ENCODE peak calls at places on chromosomes 4 and X, in eight cellular contexts. One of them, this sample, is unnamed.

GRCh38 chr4:87975466-87975865 is at the start of gene SPP1:
- DNase-seq in sigmoid colon: no peak
- DNase-seq in HCT116: no peak
- DNase-seq in GM23338: peak; percentile 87
- DNase-seq in suprapubic skin: no peak
- DNase-seq in prostate gland: no peak
- DNase-seq in upper lobe of left lung: no peak
- DNase-seq in transverse colon: no peak
- DNase-seq in this sample: no peak

GRCh38 chr4:182724414-182724813 is 192.8 kb downstream of the DCTD start:
- DNase-seq in sigmoid colon: no peak
- DNase-seq in HCT116: no peak
- DNase-seq in GM23338: no peak
- DNase-seq in suprapubic skin: no peak
- DNase-seq in prostate gland: no peak
- DNase-seq in upper lobe of left lung: no peak
- DNase-seq in transverse colon: no peak
- DNase-seq in this sample: no peak

GRCh38 chr4:55215087-55215486 is 89.7 kb upstream of the KDR start:
- DNase-seq in sigmoid colon: no peak
- DNase-seq in HCT116: no peak
- DNase-seq in GM23338: no peak
- DNase-seq in suprapubic skin: no peak
- DNase-seq in prostate gland: no peak
- DNase-seq in upper lobe of left lung: no peak
- DNase-seq in transverse colon: no peak
- DNase-seq in this sample: no peak

GRCh38 chr4:507745-508512 is 8.9 kb downstream of the PIGG start:
- DNase-seq in sigmoid colon: no peak
- DNase-seq in HCT116: no peak
- DNase-seq in GM23338: no peak
- DNase-seq in suprapubic skin: no peak
- DNase-seq in prostate gland: no peak
- DNase-seq in upper lobe of left lung: no peak
- DNase-seq in transverse colon: no peak
- DNase-seq in this sample: no peak

GRCh38 chr4:62640296-62640695 is 1440.2 kb downstream of the ADGRL3 start:
- DNase-seq in sigmoid colon: no peak
- DNase-seq in HCT116: no peak
- DNase-seq in GM23338: no peak
- DNase-seq in suprapubic skin: no peak
- DNase-seq in prostate gland: no peak
- DNase-seq in upper lobe of left lung: no peak
- DNase-seq in transverse colon: no peak
- DNase-seq in this sample: no peak

GRCh38 chr4:73520821-73521220 is 39.3 kb downstream of the AFM start:
- DNase-seq in sigmoid colon: no peak
- DNase-seq in HCT116: no peak
- DNase-seq in GM23338: peak; percentile 51
- DNase-seq in suprapubic skin: no peak
- DNase-seq in prostate gland: no peak
- DNase-seq in upper lobe of left lung: no peak
- DNase-seq in transverse colon: no peak
- DNase-seq in this sample: no peak

GRCh38 chr4:176718881-176719280 is 73.8 kb downstream of the VEGFC start:
- DNase-seq in sigmoid colon: no peak
- DNase-seq in HCT116: no peak
- DNase-seq in GM23338: no peak
- DNase-seq in suprapubic skin: no peak
- DNase-seq in prostate gland: no peak
- DNase-seq in upper lobe of left lung: no peak
- DNase-seq in transverse colon: no peak
- DNase-seq in this sample: no peak

GRCh38 chr4:145937990-145938611 is 522 bp downstream of the ZNF827 start:
- DNase-seq in sigmoid colon: no peak
- DNase-seq in HCT116: no peak
- DNase-seq in GM23338: peak; percentile 80
- DNase-seq in suprapubic skin: no peak
- DNase-seq in prostate gland: peak; percentile 10
- DNase-seq in upper lobe of left lung: peak; percentile 9
- DNase-seq in transverse colon: peak; percentile 28
- DNase-seq in this sample: no peak

GRCh38 chr4:2811830-2812599 is 19.1 kb downstream of the SH3BP2 start:
- DNase-seq in sigmoid colon: peak; percentile 86
- DNase-seq in HCT116: peak; percentile 16
- DNase-seq in GM23338: peak; percentile 60
- DNase-seq in suprapubic skin: peak; percentile 88
- DNase-seq in prostate gland: no peak
- DNase-seq in upper lobe of left lung: peak; percentile 88
- DNase-seq in transverse colon: peak; percentile 85
- DNase-seq in this sample: no peak

GRCh38 chr4:147303506-147303905 is 177.4 kb upstream of the EDNRA start:
- DNase-seq in sigmoid colon: no peak
- DNase-seq in HCT116: no peak
- DNase-seq in GM23338: no peak
- DNase-seq in suprapubic skin: no peak
- DNase-seq in prostate gland: no peak
- DNase-seq in upper lobe of left lung: no peak
- DNase-seq in transverse colon: no peak
- DNase-seq in this sample: no peak

GRCh38 chr4:76658231-76659102 is 223.4 kb downstream of the SHROOM3 start:
- DNase-seq in sigmoid colon: no peak
- DNase-seq in HCT116: no peak
- DNase-seq in GM23338: no peak
- DNase-seq in suprapubic skin: no peak
- DNase-seq in prostate gland: no peak
- DNase-seq in upper lobe of left lung: no peak
- DNase-seq in transverse colon: no peak
- DNase-seq in this sample: no peak

GRCh38 chrX:28498658-28499057 is 88.6 kb upstream of the IL1RAPL1 start:
- DNase-seq in sigmoid colon: no peak
- DNase-seq in HCT116: peak; percentile 85
- DNase-seq in GM23338: peak; percentile 42
- DNase-seq in suprapubic skin: no peak
- DNase-seq in prostate gland: no peak
- DNase-seq in upper lobe of left lung: no peak
- DNase-seq in transverse colon: no peak
- DNase-seq in this sample: no peak

GRCh38 chr4:76198411-76199237 is 15.0 kb downstream of the SCARB2 start:
- DNase-seq in sigmoid colon: peak; percentile 94
- DNase-seq in HCT116: no peak
- DNase-seq in GM23338: peak; percentile 34
- DNase-seq in suprapubic skin: no peak
- DNase-seq in prostate gland: peak; percentile 90
- DNase-seq in upper lobe of left lung: no peak
- DNase-seq in transverse colon: peak; percentile 85
- DNase-seq in this sample: no peak

GRCh38 chr4:66590488-66591215 is 920.4 kb upstream of the EPHA5 start:
- DNase-seq in sigmoid colon: no peak
- DNase-seq in HCT116: no peak
- DNase-seq in GM23338: no peak
- DNase-seq in suprapubic skin: no peak
- DNase-seq in prostate gland: no peak
- DNase-seq in upper lobe of left lung: no peak
- DNase-seq in transverse colon: no peak
- DNase-seq in this sample: no peak

GRCh38 chr4:158783775-158784174 is 14.9 kb downstream of the FNIP2 start:
- DNase-seq in sigmoid colon: no peak
- DNase-seq in HCT116: no peak
- DNase-seq in GM23338: no peak
- DNase-seq in suprapubic skin: no peak
- DNase-seq in prostate gland: no peak
- DNase-seq in upper lobe of left lung: no peak
- DNase-seq in transverse colon: no peak
- DNase-seq in this sample: no peak

GRCh38 chr4:127630152-127630551 is 2.6 kb upstream of the INTU start:
- DNase-seq in sigmoid colon: no peak
- DNase-seq in HCT116: no peak
- DNase-seq in GM23338: no peak
- DNase-seq in suprapubic skin: no peak
- DNase-seq in prostate gland: no peak
- DNase-seq in upper lobe of left lung: no peak
- DNase-seq in transverse colon: no peak
- DNase-seq in this sample: no peak

GRCh38 chrX:69415698-69416097 is 88.4 kb upstream of the NALF2 start:
- DNase-seq in sigmoid colon: no peak
- DNase-seq in HCT116: no peak
- DNase-seq in GM23338: no peak
- DNase-seq in suprapubic skin: no peak
- DNase-seq in prostate gland: no peak
- DNase-seq in upper lobe of left lung: no peak
- DNase-seq in transverse colon: no peak
- DNase-seq in this sample: no peak

DNA sequence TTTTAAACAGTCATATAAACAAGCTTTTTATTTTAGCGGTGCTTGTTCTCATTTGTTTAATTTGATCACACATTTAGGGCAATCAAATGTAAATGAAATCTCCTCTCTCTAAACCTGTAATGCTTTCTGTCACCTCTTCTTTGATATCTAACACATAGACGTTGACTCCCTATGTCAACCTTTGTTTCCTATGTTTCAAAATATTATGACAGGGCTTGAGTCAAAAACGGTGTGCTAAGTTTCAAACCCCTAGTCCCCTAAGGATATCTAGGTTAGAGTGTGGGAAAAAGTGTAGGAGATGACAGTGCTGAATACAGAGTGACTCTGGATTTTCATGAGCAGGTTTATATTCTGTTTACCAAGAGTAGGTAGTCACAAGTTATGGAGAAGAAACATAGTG is 224.0 kb upstream of the CNKSR2 start:
- DNase-seq in sigmoid colon: no peak
- DNase-seq in HCT116: no peak
- DNase-seq in GM23338: no peak
- DNase-seq in suprapubic skin: no peak
- DNase-seq in prostate gland: no peak
- DNase-seq in upper lobe of left lung: no peak
- DNase-seq in transverse colon: no peak
- DNase-seq in this sample: no peak
- TF ChIP-seq POLR2AphosphoS5 in sigmoid colon: no peak
- TF ChIP-seq POLR2AphosphoS5 in HCT116: no peak
- TF ChIP-seq POLR2AphosphoS5 in GM23338: no peak
- TF ChIP-seq POLR2AphosphoS5 in suprapubic skin: no peak
- TF ChIP-seq POLR2AphosphoS5 in prostate gland: no peak
- TF ChIP-seq POLR2AphosphoS5 in upper lobe of left lung: no peak
- TF ChIP-seq POLR2AphosphoS5 in transverse colon: no peak
- TF ChIP-seq POLR2AphosphoS5 in this sample: no peak

DNA sequence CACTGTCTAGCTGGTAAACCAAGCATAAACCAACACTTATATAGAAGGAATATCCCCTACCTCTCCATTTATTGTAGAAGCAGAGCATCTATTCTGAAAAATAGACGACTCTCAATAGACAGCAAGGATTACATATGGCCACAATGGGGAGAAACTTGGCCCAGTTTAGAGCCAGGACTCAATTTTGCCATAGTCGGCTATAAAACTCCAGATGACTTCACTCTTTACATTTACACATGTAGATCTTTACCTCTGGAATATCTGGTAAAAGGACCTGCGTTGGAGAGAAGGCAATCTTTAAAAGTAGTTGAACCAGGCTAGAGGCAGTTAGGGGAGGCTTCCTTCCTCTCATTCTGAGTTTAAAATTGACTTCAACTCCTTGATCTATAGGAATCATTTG is 77.3 kb downstream of the HMGB2 start:
- DNase-seq in sigmoid colon: no peak
- DNase-seq in HCT116: no peak
- DNase-seq in GM23338: no peak
- DNase-seq in suprapubic skin: no peak
- DNase-seq in prostate gland: no peak
- DNase-seq in upper lobe of left lung: no peak
- DNase-seq in transverse colon: no peak
- DNase-seq in this sample: no peak
- H3K4me1 ChIP-seq in sigmoid colon: peaks cover 7% of the 10 kb centered on the region
- H3K4me1 ChIP-seq in HCT116: peaks cover 20% of the 10 kb centered on the region
- H3K4me1 ChIP-seq in GM23338: peaks cover 43% of the 10 kb centered on the region
- H3K4me1 ChIP-seq in suprapubic skin: peaks cover 5% of the 10 kb centered on the region
- H3K4me1 ChIP-seq in prostate gland: no peaks in the 10 kb centered on the region
- H3K4me1 ChIP-seq in upper lobe of left lung: no peaks in the 10 kb centered on the region
- H3K4me1 ChIP-seq in transverse colon: peaks cover 9% of the 10 kb centered on the region
- H3K4me1 ChIP-seq in this sample: no peaks in the 10 kb centered on the region

DNA sequence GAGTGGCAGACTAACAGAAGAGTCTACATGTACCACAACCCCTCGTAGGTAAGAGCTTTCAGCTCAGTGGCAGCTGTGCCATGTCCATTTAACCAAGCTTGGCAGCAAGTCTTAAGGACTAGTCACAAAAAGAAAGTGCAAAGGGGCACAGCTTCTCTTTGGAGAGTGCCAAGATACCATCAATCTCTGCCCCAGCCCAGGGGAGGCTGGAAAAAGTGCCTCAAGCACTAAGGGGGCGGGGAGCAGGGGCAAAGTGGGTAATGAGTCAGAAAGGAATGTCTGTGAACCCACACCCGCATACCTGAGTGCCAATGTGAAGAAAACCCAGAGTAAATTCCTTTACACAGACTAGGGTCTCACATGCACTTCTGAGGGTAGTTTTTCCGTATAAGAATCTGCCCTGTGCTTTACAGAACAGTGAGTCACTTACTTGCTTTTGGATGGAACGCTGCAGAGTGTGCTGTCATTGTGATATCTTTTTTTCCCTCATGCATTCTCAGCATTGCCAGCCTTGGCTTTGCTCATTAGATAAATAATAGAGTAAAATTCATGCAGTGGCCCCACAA is 219.8 kb downstream of the ZNF674 start:
- DNase-seq in sigmoid colon: no peak
- DNase-seq in HCT116: peak; percentile 86
- DNase-seq in GM23338: peak; percentile 58
- DNase-seq in suprapubic skin: no peak
- DNase-seq in prostate gland: no peak
- DNase-seq in upper lobe of left lung: no peak
- DNase-seq in transverse colon: no peak
- DNase-seq in this sample: peak; percentile 18
- TF ChIP-seq POLR2AphosphoS5 in sigmoid colon: no peak
- TF ChIP-seq POLR2AphosphoS5 in HCT116: peak; percentile 76
- TF ChIP-seq POLR2AphosphoS5 in GM23338: no peak
- TF ChIP-seq POLR2AphosphoS5 in suprapubic skin: no peak
- TF ChIP-seq POLR2AphosphoS5 in prostate gland: no peak
- TF ChIP-seq POLR2AphosphoS5 in upper lobe of left lung: no peak
- TF ChIP-seq POLR2AphosphoS5 in transverse colon: no peak
- TF ChIP-seq POLR2AphosphoS5 in this sample: no peak

GRCh38 chr4:26863512-26863911 is 2.9 kb downstream of the STIM2 start:
- DNase-seq in sigmoid colon: no peak
- DNase-seq in HCT116: no peak
- DNase-seq in GM23338: no peak
- DNase-seq in suprapubic skin: no peak
- DNase-seq in prostate gland: no peak
- DNase-seq in upper lobe of left lung: no peak
- DNase-seq in transverse colon: no peak
- DNase-seq in this sample: no peak

GRCh38 chr4:26864904-26865303 is 4.3 kb downstream of the STIM2 start:
- DNase-seq in sigmoid colon: no peak
- DNase-seq in HCT116: no peak
- DNase-seq in GM23338: no peak
- DNase-seq in suprapubic skin: no peak
- DNase-seq in prostate gland: no peak
- DNase-seq in upper lobe of left lung: no peak
- DNase-seq in transverse colon: no peak
- DNase-seq in this sample: no peak

GRCh38 chr4:26866203-26866602 is 5.6 kb downstream of the STIM2 start:
- DNase-seq in sigmoid colon: no peak
- DNase-seq in HCT116: no peak
- DNase-seq in GM23338: peak; percentile 34
- DNase-seq in suprapubic skin: no peak
- DNase-seq in prostate gland: no peak
- DNase-seq in upper lobe of left lung: no peak
- DNase-seq in transverse colon: no peak
- DNase-seq in this sample: no peak

GRCh38 chr4:26867914-26868684 is 7.5 kb downstream of the STIM2 start:
- DNase-seq in sigmoid colon: no peak
- DNase-seq in HCT116: no peak
- DNase-seq in GM23338: no peak
- DNase-seq in suprapubic skin: no peak
- DNase-seq in prostate gland: no peak
- DNase-seq in upper lobe of left lung: no peak
- DNase-seq in transverse colon: no peak
- DNase-seq in this sample: no peak

GRCh38 chr4:26866781-26867180 is 6.1 kb downstream of the STIM2 start:
- DNase-seq in sigmoid colon: no peak
- DNase-seq in HCT116: no peak
- DNase-seq in GM23338: no peak
- DNase-seq in suprapubic skin: no peak
- DNase-seq in prostate gland: no peak
- DNase-seq in upper lobe of left lung: no peak
- DNase-seq in transverse colon: no peak
- DNase-seq in this sample: no peak
- H3K4me1 ChIP-seq in sigmoid colon: no peaks in the 10 kb centered on the region
- H3K4me1 ChIP-seq in HCT116: peaks cover 10% of the 10 kb centered on the region
- H3K4me1 ChIP-seq in GM23338: peaks cover 30% of the 10 kb centered on the region
- H3K4me1 ChIP-seq in suprapubic skin: peaks cover 51% of the 10 kb centered on the region
- H3K4me1 ChIP-seq in prostate gland: no peaks in the 10 kb centered on the region
- H3K4me1 ChIP-seq in upper lobe of left lung: peaks cover 30% of the 10 kb centered on the region
- H3K4me1 ChIP-seq in transverse colon: peaks cover 13% of the 10 kb centered on the region
- H3K4me1 ChIP-seq in this sample: no peaks in the 10 kb centered on the region

This sample was measured in breast epithelium.